ENCODE peak calls at places on chromosomes 16 and 17, in six cellular contexts. N is neuronal stem cell, M is H9, A is mesenchymal stem cell, V is H1, P is trophoblast cell. D is an unnamed sample.

GRCh38 chr17:72219136-72219823 is 98.5 kb downstream of the SOX9 start:
- DNase-seq in M (peak), V (peak), P (no peak), N (peak), A (peak), D (no peak)

GRCh38 chr17:8466466-8466865 is 30.8 kb downstream of the NDEL1 start:
- DNase-seq in M (no peak), P (no peak), N (no peak), A (no peak), V (no peak), D (peak)

GRCh38 chr17:62062313-62062712 is 2.8 kb downstream of the MED13 start:
- DNase-seq in A (peak), V (no peak), M (no peak), N (no peak), P (no peak), D (peak)

GRCh38 chr17:46736100-46736499 is 82.4 kb downstream of the WNT3 start:
- DNase-seq in A (no peak), P (no peak), N (no peak), M (no peak), V (no peak), D (no peak)

GRCh38 chr16:87171723-87172122 is 145.5 kb downstream of the C16orf95 start:
- DNase-seq in V (no peak), N (no peak), A (no peak), P (no peak), M (no peak), D (no peak)

GRCh38 chr17:81090361-81091133 is 55.6 kb downstream of the BAIAP2 start:
- DNase-seq in N (no peak), A (peak), M (peak), V (peak), P (peak), D (no peak)

GRCh38 chr17:79305831-79306687 is 231.4 kb downstream of the ENGASE start:
- DNase-seq in N (no peak), V (no peak), A (no peak), P (peak), M (no peak), D (no peak)

GRCh38 chr16:86214326-86215232 is 295.7 kb upstream of the FOXF1 start:
- DNase-seq in A (no peak), P (no peak), V (no peak), M (no peak), N (no peak), D (peak)

GRCh38 chr16:68370921-68371651 is 60.3 kb downstream of the PRMT7 start:
- DNase-seq in P (no peak), M (no peak), V (no peak), A (no peak), N (no peak), D (no peak)

GRCh38 chr17:83133302-83134121 is 54.1 kb downstream of the METRNL start:
- DNase-seq in N (no peak), V (no peak), M (peak), A (no peak), P (peak), D (no peak)

GRCh38 chr17:78923660-78924453 is 1.3 kb downstream of the TIMP2 start:
- DNase-seq in A (no peak), N (no peak), M (peak), P (peak), V (peak), D (no peak)

GRCh38 chr16:3503513-3503912 is 2.7 kb downstream of the CLUAP1 start:
- DNase-seq in M (no peak), V (no peak), N (no peak), A (no peak), P (no peak), D (no peak)

DNA sequence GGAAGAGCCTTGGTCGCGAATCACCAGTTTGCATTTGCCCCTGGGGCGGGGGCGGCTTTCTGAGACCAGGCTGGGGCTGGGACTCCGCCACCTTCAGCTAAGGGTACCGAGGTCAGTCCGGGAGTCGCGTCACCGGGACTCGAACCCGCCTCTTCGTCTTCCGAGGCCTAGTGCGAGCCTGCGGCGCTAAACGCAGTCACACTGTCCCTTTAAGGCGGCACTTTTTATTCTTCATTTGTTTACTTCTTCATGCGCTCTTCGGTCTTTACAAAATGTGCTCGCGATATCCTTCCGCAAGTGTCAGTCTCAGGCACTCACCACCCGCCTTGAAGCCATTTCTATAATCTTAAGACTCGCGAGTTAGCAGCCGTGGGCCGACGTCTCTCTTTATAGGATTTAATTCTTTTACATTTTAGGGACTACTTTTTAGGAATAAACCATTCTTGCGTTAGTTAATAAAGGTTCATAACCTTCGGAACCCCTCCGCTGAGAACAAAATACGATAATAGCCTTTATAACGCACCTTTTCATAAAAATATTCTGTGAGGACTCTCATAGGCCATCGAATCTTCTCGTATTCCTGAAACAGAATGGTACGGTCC is 593 bp upstream of the HEXIM1 start:
- DNase-seq in A (peak), M (peak), V (peak), P (peak), N (peak), D (peak)
- H2BK5ac ChIP-seq in A (peak), M (peak), V (peak), P (peak), N (no peak), D (peak)

GRCh38 chr17:57084361-57084801 is 665 bp upstream of the AKAP1 start:
- DNase-seq in V (no peak), A (no peak), P (no peak), M (no peak), N (no peak), D (peak)
- H3K14ac ChIP-seq in V (no peak), A (peak), P (peak), M (peak), N (no peak), D (peak)

DNA sequence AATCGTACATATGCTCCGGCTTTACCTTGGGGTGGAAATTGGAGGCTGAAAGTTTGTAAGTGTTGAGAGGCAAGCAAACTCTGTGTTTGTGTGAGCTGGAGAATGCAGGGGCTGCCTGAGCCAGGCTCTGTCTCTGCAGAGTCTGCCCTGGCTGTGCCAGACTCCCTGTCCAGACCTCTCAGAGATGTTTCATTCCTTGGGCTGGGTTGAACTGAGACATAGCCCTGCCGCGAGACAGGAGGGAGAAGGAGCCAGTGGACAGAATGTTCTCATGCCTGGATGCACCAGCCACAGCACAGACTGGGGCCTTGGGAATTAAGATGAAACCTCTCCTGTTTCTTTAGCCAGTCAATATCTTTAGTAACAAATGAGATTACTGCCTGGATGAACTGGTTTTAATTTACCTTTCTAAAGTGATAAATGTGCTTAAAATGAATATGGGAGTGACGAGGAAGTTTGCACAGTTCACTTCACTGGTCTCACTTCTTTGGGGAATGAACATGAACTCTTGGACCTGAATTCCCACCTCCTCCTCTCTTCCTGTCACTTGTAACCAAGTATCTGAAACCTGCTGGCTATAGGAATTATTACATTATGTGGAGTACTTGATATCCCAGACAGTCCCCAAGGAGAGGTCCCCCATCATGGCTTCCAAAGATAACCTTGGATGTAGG is 40.1 kb downstream of the YPEL2 start:
- DNase-seq in A (peak), N (no peak), M (no peak), V (no peak), P (no peak), D (no peak)
- H2BK5ac ChIP-seq in A (no peak), N (peak), M (no peak), V (no peak), P (peak), D (peak)

DNA sequence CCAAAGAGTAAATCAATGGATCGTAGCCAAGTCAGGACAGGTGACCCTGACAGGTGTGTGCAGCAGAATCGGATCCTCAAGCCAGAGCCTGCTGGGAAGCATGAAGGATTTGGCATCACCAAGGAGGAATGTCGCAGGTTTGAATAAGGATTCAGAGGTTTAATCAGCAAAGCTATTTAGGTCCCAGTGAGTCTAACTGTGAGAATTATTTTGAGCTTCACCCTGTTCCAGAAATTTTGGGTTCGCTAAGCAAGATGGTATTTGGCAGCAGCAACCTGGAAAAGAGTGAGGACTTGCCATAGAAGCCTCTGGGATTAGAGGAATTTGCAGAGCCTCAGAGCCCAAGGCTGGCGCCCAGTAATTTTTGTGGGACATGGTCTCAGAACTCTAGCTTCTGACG is 173.0 kb downstream of the CCDC182 start:
- DNase-seq in P (no peak), V (no peak), N (no peak), A (no peak), M (no peak), D (no peak)
- H3K14ac ChIP-seq in P (no peak), V (no peak), N (no peak), A (no peak), M (no peak), D (no peak)

DNA sequence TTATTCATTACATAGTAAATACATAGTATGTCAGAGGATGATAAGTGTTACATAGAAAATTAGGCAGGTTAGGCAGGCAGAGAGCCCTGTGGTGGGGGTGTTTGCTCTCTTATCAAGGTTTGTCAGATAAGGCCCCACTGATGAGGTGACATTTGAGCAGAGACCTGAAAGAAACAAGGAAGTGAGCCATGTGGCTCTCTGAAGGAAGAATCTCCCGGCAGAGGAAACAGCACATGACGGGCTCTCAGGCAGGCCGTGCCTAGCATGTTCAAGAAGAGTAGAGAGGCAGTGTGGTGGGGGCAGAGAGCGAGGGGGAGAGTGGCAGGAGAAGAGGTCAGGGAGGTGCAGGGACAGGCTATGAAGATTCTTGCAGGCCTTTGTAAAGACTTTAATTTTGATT is 82.0 kb upstream of the ASIC2 start:
- DNase-seq in V (no peak), M (no peak), A (no peak), P (no peak), N (no peak), D (no peak)
- H2BK5ac ChIP-seq in V (no peak), M (no peak), A (no peak), P (no peak), N (no peak), D (no peak)

DNA sequence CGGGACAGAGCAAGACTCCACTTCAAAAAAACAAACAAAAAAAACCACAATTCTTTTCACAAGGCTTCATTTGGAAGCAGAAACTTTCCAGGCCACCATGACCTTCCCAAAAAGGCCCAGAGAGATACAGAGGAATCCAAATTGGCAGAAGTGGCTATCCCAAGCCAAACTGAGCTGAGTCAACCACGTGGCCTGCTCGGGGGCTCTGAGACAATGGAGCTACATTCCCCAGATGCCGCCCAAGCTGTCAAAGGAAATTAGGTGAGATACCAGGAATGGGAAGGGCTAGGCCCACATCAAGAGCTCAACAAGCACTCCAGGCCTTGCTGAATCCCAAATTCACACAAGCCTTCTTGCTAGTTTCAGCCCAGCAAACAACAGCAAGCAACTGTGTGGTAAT is 5.7 kb upstream of the EXOSC6 start:
- DNase-seq in V (peak), A (no peak), N (no peak), P (no peak), M (peak), D (no peak)
- H3K14ac ChIP-seq in V (no peak), A (no peak), N (no peak), P (no peak), M (no peak), D (no peak)

GRCh38 chr17:64273006-64273405 is 9.9 kb upstream of the TEX2 start:
- DNase-seq in N (no peak), V (no peak), M (no peak), A (no peak), P (no peak), D (no peak)
- H2BK5ac ChIP-seq in N (no peak), V (no peak), M (no peak), A (no peak), P (no peak), D (no peak)